ENCODE peak calls at places on chromosomes 13 and 19, in nine cellular contexts. A, W, O, E, G, J, N, F and Y are unnamed samples.

GRCh38 chr13:68275758-68276157 is 1045.6 kb upstream of the PCDH9 start:
- DNase-seq in F (no peak), J (no peak), G (no peak), W (no peak), O (no peak), A (no peak), E (no peak), N (no peak), Y (no peak)

GRCh38 chr19:39704181-39705044 is at the start of gene LGALS14:
- DNase-seq in G (no peak), F (no peak), N (no peak), J (no peak), W (no peak), E (no peak), A (no peak), O (no peak), Y (no peak)

GRCh38 chr19:17830567-17831418 is 9.5 kb upstream of the INSL3 start:
- DNase-seq in A (peak), J (peak), F (peak), E (no peak), O (no peak), N (no peak), G (peak), W (no peak), Y (no peak)

GRCh38 chr19:37929512-37929911 is 22.5 kb downstream of the SIPA1L3 start:
- DNase-seq in N (no peak), J (no peak), O (no peak), F (no peak), W (no peak), A (no peak), G (no peak), E (no peak), Y (no peak)

GRCh38 chr19:45153339-45154063 is 7.3 kb downstream of the NKPD1 start:
- DNase-seq in N (no peak), W (no peak), E (no peak), J (peak), G (no peak), A (no peak), F (peak), O (peak), Y (no peak)

GRCh38 chr19:2239771-2240770 is 3.4 kb downstream of the SF3A2 start:
- DNase-seq in O (no peak), N (no peak), J (no peak), W (no peak), G (no peak), F (no peak), E (no peak), A (no peak), Y (no peak)

GRCh38 chr19:42284641-42285341 is 15.7 kb downstream of the CIC start:
- DNase-seq in O (peak), A (no peak), N (no peak), F (no peak), W (no peak), E (no peak), G (no peak), J (peak), Y (peak)

GRCh38 chr13:113901642-113902041 is 37.8 kb upstream of the GAS6 start:
- DNase-seq in F (no peak), A (no peak), W (no peak), O (no peak), G (no peak), E (no peak), N (no peak), J (no peak), Y (no peak)

GRCh38 chr19:39705578-39706188 is 1.4 kb downstream of the LGALS14 start:
- DNase-seq in F (no peak), J (no peak), E (no peak), A (no peak), G (no peak), W (no peak), N (no peak), O (no peak), Y (no peak)

GRCh38 chr13:44240611-44241010 is 133.0 kb upstream of the SERP2 start:
- DNase-seq in W (no peak), J (no peak), O (no peak), F (no peak), E (no peak), G (no peak), A (no peak), N (no peak), Y (no peak)